ENCODE peak calls at places on chromosomes 7 and 10, in seven cellular contexts. K, Z, B, O, D, W and C are unnamed samples.

GRCh38 chr7:64888901-64889685 is 14.0 kb upstream of the ZNF273 start:
- DNase-seq in K (peak; percentile 34), Z (peak; percentile 52), B (no peak), O (peak; percentile 32), D (peak; percentile 62), W (peak; percentile 44), C (no peak)

GRCh38 chr10:34290412-34291082 is 524.5 kb downstream of the PARD3 start:
- DNase-seq in K (peak; percentile 73), Z (no peak), B (no peak), O (peak; percentile 95), D (no peak), W (no peak), C (peak; percentile 23)

GRCh38 chr7:77800730-77801129 is 2.2 kb downstream of the PHTF2 start:
- DNase-seq in K (no peak), Z (no peak), B (no peak), O (no peak), D (no peak), W (no peak), C (no peak)

GRCh38 chr7:36865019-36865418 is 140.7 kb upstream of the AOAH start:
- DNase-seq in K (peak; percentile 17), Z (no peak), B (no peak), O (no peak), D (no peak), W (no peak), C (no peak)

GRCh38 chr10:12943425-12943824 is 58.1 kb downstream of the CCDC3 start:
- DNase-seq in K (no peak), Z (no peak), B (no peak), O (no peak), D (no peak), W (no peak), C (no peak)

GRCh38 chr10:71957546-71958275 is 6.5 kb upstream of the CHST3 start:
- DNase-seq in K (peak; percentile 26), Z (no peak), B (no peak), O (peak; percentile 15), D (no peak), W (no peak), C (no peak)

GRCh38 chr10:71263376-71263775 is 51.0 kb downstream of the UNC5B start:
- DNase-seq in K (no peak), Z (peak; percentile 69), B (peak; percentile 80), O (no peak), D (no peak), W (no peak), C (no peak)

GRCh38 chr10:120573355-120573754 is 116.3 kb downstream of the PLPP4 start:
- DNase-seq in K (no peak), Z (no peak), B (no peak), O (no peak), D (no peak), W (no peak), C (no peak)

GRCh38 chr7:111756687-111757178 is 194.4 kb upstream of the IMMP2L start:
- DNase-seq in K (peak; percentile 91), Z (peak; percentile 73), B (peak; percentile 38), O (peak; percentile 59), D (peak; percentile 64), W (no peak), C (peak; percentile 82)

GRCh38 chr10:110129490-110129889 is 77.9 kb upstream of the MXI1 start:
- DNase-seq in K (no peak), Z (no peak), B (no peak), O (no peak), D (no peak), W (no peak), C (no peak)

GRCh38 chr7:41116817-41117216 is 586.1 kb downstream of the INHBA start:
- DNase-seq in K (no peak), Z (no peak), B (no peak), O (no peak), D (no peak), W (no peak), C (no peak)

GRCh38 chr10:29650552-29650944 is 15.8 kb upstream of the SVIL start:
- DNase-seq in K (no peak), Z (no peak), B (no peak), O (no peak), D (no peak), W (no peak), C (no peak)

GRCh38 chr7:44277851-44278250 is 47.5 kb downstream of the CAMK2B start:
- DNase-seq in K (peak; percentile 87), Z (peak; percentile 89), B (peak; percentile 76), O (peak; percentile 11), D (no peak), W (no peak), C (peak; percentile 92)

GRCh38 chr10:87775766-87776165 is 42.3 kb downstream of the ATAD1 start:
- DNase-seq in K (peak; percentile 43), Z (no peak), B (no peak), O (peak; percentile 48), D (no peak), W (no peak), C (no peak)

GRCh38 chr7:44631458-44632115 is 25.2 kb downstream of the OGDH start:
- DNase-seq in K (peak; percentile 74), Z (no peak), B (no peak), O (no peak), D (no peak), W (no peak), C (no peak)

GRCh38 chr7:30936650-30937245 is 25.1 kb downstream of the AQP1 start:
- DNase-seq in K (no peak), Z (no peak), B (no peak), O (no peak), D (no peak), W (no peak), C (no peak)

GRCh38 chr7:22333680-22334141 is 23.2 kb downstream of the RAPGEF5 start:
- DNase-seq in K (no peak), Z (no peak), B (no peak), O (no peak), D (no peak), W (no peak), C (no peak)

GRCh38 chr7:47232751-47233412 is 349.0 kb downstream of the TNS3 start:
- DNase-seq in K (peak; percentile 21), Z (no peak), B (no peak), O (no peak), D (no peak), W (no peak), C (no peak)

GRCh38 chr10:17708806-17709205 is 43.2 kb upstream of the TMEM236 start:
- DNase-seq in K (no peak), Z (no peak), B (no peak), O (no peak), D (no peak), W (no peak), C (no peak)

GRCh38 chr7:14236834-14237233 is 247.4 kb upstream of the ETV1 start:
- DNase-seq in K (no peak), Z (no peak), B (no peak), O (no peak), D (no peak), W (no peak), C (no peak)
- H3K9me3 ChIP-seq in K (no peaks in the 10 kb centered on the region), Z (no peaks in the 10 kb centered on the region), B (no peaks in the 10 kb centered on the region), O (no peaks in the 10 kb centered on the region), D (no peaks in the 10 kb centered on the region), W (no peaks in the 10 kb centered on the region), C (no peaks in the 10 kb centered on the region)

GRCh38 chr7:157622408-157623221 is 285.8 kb downstream of the DNAJB6 start:
- DNase-seq in K (no peak), Z (no peak), B (no peak), O (no peak), D (no peak), W (no peak), C (no peak)
- H3K9me3 ChIP-seq in K (no peaks in the 10 kb centered on the region), Z (no peaks in the 10 kb centered on the region), B (no peaks in the 10 kb centered on the region), O (peaks cover 4% of the 10 kb centered on the region), D (no peaks in the 10 kb centered on the region), W (no peaks in the 10 kb centered on the region), C (no peaks in the 10 kb centered on the region)

DNA sequence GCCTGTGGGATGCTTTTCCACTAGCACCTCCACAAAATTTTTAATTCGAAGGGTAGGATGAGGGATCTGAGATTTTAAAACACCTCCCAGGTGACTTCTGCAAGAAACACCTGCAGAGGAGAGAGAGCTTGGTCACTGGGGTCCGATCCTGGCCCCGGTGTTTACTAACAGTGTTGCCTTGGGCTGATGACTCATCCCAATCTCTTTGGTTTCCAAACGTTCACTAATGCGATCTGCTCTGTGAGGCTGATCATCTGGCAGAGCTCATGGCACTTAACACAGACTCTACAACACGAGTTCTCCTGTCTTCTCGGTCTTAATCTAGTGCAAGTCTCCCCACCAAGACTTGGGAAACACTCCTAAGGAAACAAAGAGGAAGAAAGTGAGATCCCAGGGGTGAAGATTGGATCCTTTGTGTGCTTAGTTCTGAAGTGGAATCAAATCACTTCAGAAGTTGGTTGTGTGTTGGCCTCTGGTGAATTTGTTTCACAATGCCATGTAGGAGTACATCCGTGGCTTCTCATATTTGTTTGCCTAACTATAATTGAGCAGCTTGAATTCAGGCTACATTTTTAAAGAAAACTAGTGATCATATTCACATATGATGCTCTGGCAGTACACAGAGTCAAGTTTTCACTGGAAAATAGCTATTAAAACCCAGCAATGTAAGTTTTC is 407.9 kb downstream of the NRG3 start:
- DNase-seq in K (no peak), Z (no peak), B (no peak), O (no peak), D (no peak), W (no peak), C (no peak)
- H3K9me3 ChIP-seq in K (no peaks in the 10 kb centered on the region), Z (no peaks in the 10 kb centered on the region), B (no peaks in the 10 kb centered on the region), O (peaks cover 3% of the 10 kb centered on the region), D (no peaks in the 10 kb centered on the region), W (no peaks in the 10 kb centered on the region), C (no peaks in the 10 kb centered on the region)

GRCh38 chr7:158278745-158279320 is 308.8 kb downstream of the PTPRN2 start:
- DNase-seq in K (no peak), Z (no peak), B (no peak), O (no peak), D (no peak), W (no peak), C (no peak)

GRCh38 chr7:158275711-158276413 is 311.8 kb downstream of the PTPRN2 start:
- DNase-seq in K (no peak), Z (peak; percentile 25), B (no peak), O (no peak), D (no peak), W (no peak), C (no peak)

GRCh38 chr7:158276414-158277218 is 311.0 kb downstream of the PTPRN2 start:
- DNase-seq in K (no peak), Z (peak; percentile 8), B (no peak), O (no peak), D (no peak), W (no peak), C (no peak)

GRCh38 chr7:158279539-158280466 is 307.8 kb downstream of the PTPRN2 start:
- DNase-seq in K (no peak), Z (peak; percentile 15), B (no peak), O (no peak), D (no peak), W (peak; percentile 9), C (peak; percentile 30)

DNA sequence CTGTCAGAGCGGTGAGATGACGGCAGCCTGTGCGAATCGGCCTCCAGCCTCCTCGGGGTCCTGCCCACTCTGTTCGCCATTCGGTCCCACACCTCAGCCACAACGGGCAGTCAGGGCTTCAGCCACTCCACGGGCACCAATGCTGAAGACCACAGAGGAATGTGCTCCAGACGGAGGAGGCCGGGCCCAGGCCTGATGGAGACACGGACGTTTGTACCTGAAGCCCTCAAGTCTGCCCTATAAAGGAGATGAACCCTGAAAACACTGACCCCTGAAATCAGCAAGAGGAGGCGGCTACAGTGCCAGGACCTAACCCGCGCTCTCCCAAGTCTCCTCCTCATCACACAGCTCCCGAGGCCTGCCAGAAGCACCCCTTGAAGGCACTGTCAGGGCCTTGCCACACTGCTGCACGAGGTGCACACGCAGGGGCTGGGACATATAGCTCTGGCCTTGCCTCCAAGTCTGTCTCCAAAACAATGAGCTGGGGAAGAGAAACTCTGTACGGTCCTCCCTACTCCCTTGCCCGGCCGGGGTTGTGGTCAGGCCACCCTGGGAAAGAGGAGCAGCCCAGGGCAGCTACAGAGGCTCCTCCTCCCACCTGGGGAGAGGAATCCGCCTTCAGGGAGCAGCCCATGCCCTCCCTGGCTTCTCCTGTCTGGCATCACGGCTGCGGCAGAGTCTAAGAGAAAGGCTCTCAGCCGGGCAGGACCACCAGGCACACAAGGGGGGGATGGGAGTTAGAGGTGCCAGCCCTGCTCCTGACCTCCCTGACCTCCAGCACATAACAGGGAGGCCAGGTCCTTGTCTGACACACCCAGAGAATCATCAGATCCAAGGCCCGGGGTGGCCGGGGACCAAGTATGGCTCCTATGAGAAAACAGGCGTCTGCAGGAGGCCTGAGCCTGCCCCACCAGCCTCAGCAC is 310.1 kb downstream of the PTPRN2 start:
- DNase-seq in K (no peak), Z (peak; percentile 17), B (no peak), O (no peak), D (no peak), W (no peak), C (no peak)
- H3K9me3 ChIP-seq in K (no peaks in the 10 kb centered on the region), Z (no peaks in the 10 kb centered on the region), B (no peaks in the 10 kb centered on the region), O (no peaks in the 10 kb centered on the region), D (peaks cover 4% of the 10 kb centered on the region), W (no peaks in the 10 kb centered on the region), C (no peaks in the 10 kb centered on the region)